ENCODE peak calls at places on chromosomes 7 and 10, in six cellular contexts. T is NCI-H2171, R is left cardiac atrium, H is non-pigmented ciliary epithelial cell, O is hippocampal formation, C is neural progenitor cell. S is an unnamed sample.

GRCh38 chr7:124785994-124786393 is 20.4 kb upstream of the GPR37 start:
- DNase-seq in C (no peak), R (no peak), O (no peak), H (no peak), T (no peak), S (no peak)

GRCh38 chr7:4072161-4072925 is 609.8 kb upstream of the FOXK1 start:
- DNase-seq in H (no peak), T (no peak), C (no peak), O (no peak), R (no peak), S (no peak)

GRCh38 chr10:93280699-93281366 is 201.3 kb downstream of the MYOF start:
- DNase-seq in O (no peak), C (peak; percentile 81), T (no peak), H (no peak), R (no peak), S (no peak)

GRCh38 chr7:139457153-139457946 is 26.1 kb downstream of the KLRG2 start:
- DNase-seq in C (no peak), T (no peak), R (no peak), O (no peak), H (no peak), S (peak; percentile 41)

GRCh38 chr7:83211685-83212084 is 49.0 kb upstream of the PCLO start:
- DNase-seq in O (no peak), R (no peak), H (no peak), T (no peak), C (no peak), S (no peak)

GRCh38 chr7:65216469-65216868 is 157.2 kb upstream of the ZNF92 start:
- DNase-seq in T (peak; percentile 77), O (no peak), C (peak; percentile 76), R (peak; percentile 31), H (no peak), S (peak; percentile 33)

GRCh38 chr10:10605551-10606081 is 412.1 kb upstream of the CELF2 start:
- DNase-seq in C (no peak), R (no peak), T (no peak), O (no peak), H (peak; percentile 19), S (peak; percentile 88)

GRCh38 chr10:110629680-110630191 is 14.4 kb upstream of the RBM20 start:
- DNase-seq in H (peak; percentile 74), R (no peak), T (no peak), O (no peak), C (no peak), S (peak; percentile 93)

GRCh38 chr10:72803119-72803505 is 90.4 kb upstream of the OIT3 start:
- DNase-seq in H (no peak), R (no peak), O (no peak), T (no peak), C (no peak), S (peak; percentile 16)

GRCh38 chr7:124643196-124643850 is 122.3 kb downstream of the GPR37 start:
- DNase-seq in H (no peak), T (no peak), O (peak; percentile 88), R (no peak), C (no peak), S (no peak)

S was measured in fibroblast of lung.